ENCODE peak calls at places on chromosomes 1 and 21, in six cellular contexts. J, Y, V, O, U and B are unnamed samples.

GRCh38 chr21:29194847-29195246 is 64.4 kb downstream of the MAP3K7CL start:
- DNase-seq in J (peak; percentile 26), Y (no peak), V (no peak), O (no peak), U (no peak), B (no peak)

GRCh38 chr21:25567472-25567871 is 39.8 kb downstream of the MRPL39 start:
- DNase-seq in J (no peak), Y (no peak), V (no peak), O (no peak), U (no peak), B (no peak)

GRCh38 chr1:158019177-158019868 is 25.9 kb downstream of the KIRREL1 start:
- DNase-seq in J (peak; percentile 94), Y (peak; percentile 38), V (no peak), O (peak; percentile 78), U (no peak), B (peak; percentile 74)

GRCh38 chr1:67336783-67337182 is 29.1 kb downstream of the IL12RB2 start:
- DNase-seq in J (no peak), Y (peak; percentile 10), V (no peak), O (no peak), U (no peak), B (no peak)

GRCh38 chr1:63730211-63730610 is 43.6 kb upstream of the ROR1 start:
- DNase-seq in J (no peak), Y (no peak), V (no peak), O (no peak), U (no peak), B (no peak)

GRCh38 chr1:43582162-43582566 is 51.5 kb downstream of the PTPRF start:
- DNase-seq in J (peak; percentile 83), Y (peak; percentile 71), V (no peak), O (peak; percentile 56), U (no peak), B (peak; percentile 96)

GRCh38 chr1:40224040-40224439 is 23.7 kb upstream of the TMCO2 start:
- DNase-seq in J (no peak), Y (no peak), V (no peak), O (no peak), U (no peak), B (no peak)

GRCh38 chr1:81799939-81800740 is 594 bp upstream of the ADGRL2 start:
- DNase-seq in J (peak; percentile 86), Y (peak; percentile 23), V (no peak), O (peak; percentile 72), U (peak; percentile 50), B (no peak)

GRCh38 chr21:45244799-45245340 is 42.8 kb downstream of the POFUT2 start:
- DNase-seq in J (no peak), Y (no peak), V (no peak), O (peak; percentile 30), U (no peak), B (no peak)

GRCh38 chr1:181541947-181542346 is 58.6 kb downstream of the CACNA1E start:
- DNase-seq in J (peak; percentile 19), Y (no peak), V (no peak), O (no peak), U (no peak), B (no peak)

GRCh38 chr1:222914861-222915632 is 100.2 kb downstream of the DISP1 start:
- DNase-seq in J (peak; percentile 88), Y (no peak), V (no peak), O (no peak), U (no peak), B (no peak)

GRCh38 chr21:33901421-33902288 is 13.9 kb downstream of the ATP5PO start:
- DNase-seq in J (peak; percentile 84), Y (no peak), V (peak; percentile 70), O (peak; percentile 76), U (no peak), B (no peak)

GRCh38 chr1:46288485-46289133 is 14.8 kb downstream of the LRRC41 start:
- DNase-seq in J (peak; percentile 39), Y (no peak), V (no peak), O (no peak), U (no peak), B (no peak)

GRCh38 chr1:113041569-113042335 is 31.2 kb upstream of the LRIG2 start:
- DNase-seq in J (no peak), Y (no peak), V (no peak), O (no peak), U (no peak), B (no peak)

DNA sequence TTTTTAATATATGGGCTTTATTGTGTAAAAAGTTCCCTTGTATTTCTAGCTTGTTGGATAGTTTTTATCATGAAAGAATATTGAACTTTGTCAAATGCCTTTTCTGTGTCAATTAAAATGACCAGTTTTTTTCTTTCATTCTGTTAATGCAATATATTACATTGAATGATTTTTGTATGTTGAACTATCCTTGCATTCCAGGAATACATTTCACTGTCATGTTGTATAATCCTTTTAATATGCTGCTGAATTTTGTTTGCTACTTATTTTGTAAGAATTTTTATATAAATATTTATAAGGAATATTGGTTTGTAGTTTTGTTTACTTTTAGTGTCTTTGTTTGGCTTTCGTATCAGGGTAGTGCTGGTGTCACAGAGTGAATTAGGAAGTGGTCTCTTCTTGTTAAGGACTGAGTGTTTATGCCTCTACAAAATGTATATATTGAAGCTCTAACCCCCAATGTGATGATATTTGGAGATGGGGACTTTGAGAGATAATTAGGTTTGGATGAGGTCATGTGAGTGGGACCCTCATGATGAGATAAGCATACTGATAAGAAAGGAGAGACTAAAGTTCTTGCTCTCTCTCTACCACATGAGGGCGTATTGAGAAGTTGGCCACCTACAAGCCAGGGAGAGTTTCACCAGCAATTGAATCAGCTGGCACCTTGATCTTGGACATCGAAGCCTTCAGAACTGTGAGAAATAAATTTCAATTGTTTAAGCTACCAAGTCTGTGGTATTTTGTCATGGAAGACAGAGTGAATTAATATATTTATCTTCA is 12.0 kb upstream of the SLAMF6 start:
- DNase-seq in J (no peak), Y (no peak), V (no peak), O (no peak), U (no peak), B (no peak)
- TF ChIP-seq CTCF in J (no peak), Y (no peak), V (no peak), O (no peak), U (no peak), B (no peak)

DNA sequence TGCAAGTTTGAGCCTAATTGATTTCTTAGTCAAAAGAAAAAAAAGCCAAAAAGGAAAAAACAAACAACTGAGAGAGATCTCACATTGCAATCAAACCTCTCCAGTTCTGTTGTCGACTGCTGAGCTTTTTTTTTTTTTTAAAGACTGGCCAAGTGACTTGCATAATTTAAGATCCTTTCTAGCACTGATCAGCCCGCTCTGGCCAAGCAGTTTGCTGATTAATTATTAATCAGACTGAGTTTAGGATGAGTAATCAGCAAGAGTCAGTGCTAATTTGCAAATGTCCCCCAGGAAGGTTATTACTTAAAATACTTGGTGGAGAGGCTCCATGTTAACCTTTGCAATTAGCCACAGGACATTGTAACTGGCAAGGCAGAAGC is 39.3 kb downstream of the HMGB4 start:
- DNase-seq in J (no peak), Y (no peak), V (no peak), O (no peak), U (no peak), B (no peak)
- H3K27ac ChIP-seq in J (peak overlapping the region; percentile 47), Y (no peak overlapping the region), V (no peak overlapping the region), O (no peak overlapping the region), U (no peak overlapping the region), B (no peak overlapping the region)

GRCh38 chr1:110339427-110340206 is 440 bp downstream of the RBM15 start:
- DNase-seq in J (peak; percentile 56), Y (peak; percentile 63), V (no peak), O (peak; percentile 81), U (peak; percentile 43), B (no peak)
- TF ChIP-seq CTCF in J (peak; percentile 39), Y (peak; percentile 92), V (no peak), O (peak; percentile 52), U (peak; percentile 59), B (no peak)

DNA sequence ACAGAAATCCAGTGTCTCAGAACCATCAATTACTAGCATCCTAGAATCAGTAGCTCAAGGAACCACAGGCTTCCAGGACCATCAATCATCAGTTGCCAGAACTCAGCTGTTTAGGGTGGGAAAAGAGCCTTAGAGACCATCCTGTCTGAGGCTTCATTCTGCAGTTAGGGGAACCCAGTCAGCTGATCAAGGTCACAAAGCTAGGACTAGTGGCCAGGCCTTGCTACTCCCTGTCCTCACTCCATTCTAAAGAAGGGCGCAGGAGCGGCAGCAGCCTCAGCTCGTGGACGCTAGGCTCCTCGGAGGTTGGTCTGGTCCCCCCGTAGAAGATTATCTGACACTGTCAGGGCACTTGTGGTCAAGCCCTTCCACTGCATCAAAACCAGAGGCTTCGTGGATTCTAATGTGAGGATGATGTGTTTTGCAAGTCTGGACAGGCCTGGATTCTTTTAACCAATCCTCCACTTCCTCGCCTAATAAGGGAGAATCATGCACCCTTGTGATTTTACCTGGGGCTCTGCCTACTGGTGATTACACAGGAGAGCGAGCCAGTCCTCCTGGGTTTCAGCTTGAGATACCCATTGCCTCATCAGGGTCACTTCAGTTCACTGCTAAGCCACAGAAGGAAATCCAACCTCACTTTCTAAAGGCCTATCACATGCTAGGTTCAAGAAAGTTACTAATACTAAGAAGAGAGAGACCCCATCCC is 41.7 kb upstream of the IFFO2 start:
- DNase-seq in J (no peak), Y (no peak), V (no peak), O (peak; percentile 14), U (no peak), B (peak; percentile 81)
- H3K27ac ChIP-seq in J (no peak overlapping the region), Y (no peak overlapping the region), V (no peak overlapping the region), O (no peak overlapping the region), U (no peak overlapping the region), B (peak overlapping the region; percentile 46)